ENCODE peak calls at places on chromosomes 5 and 9, in seven cellular contexts. W is sigmoid colon; U is keratinocyte; Y is effector memory CD4-positive, alpha-beta T cell; F is fibroblast of lung; E is heart left ventricle; N is GM23248. K is an unnamed sample.

GRCh38 chr9:117184173-117184572 is 230.7 kb downstream of the ASTN2 start:
- DNase-seq in W (no peak), U (no peak), Y (no peak), F (no peak), E (no peak), N (no peak), K (no peak)

GRCh38 chr5:100496296-100496695 is 38.9 kb upstream of the FAM174A start:
- DNase-seq in W (no peak), U (no peak), Y (no peak), F (peak; percentile 9), E (no peak), N (peak; percentile 42), K (no peak)

GRCh38 chr5:118919016-118919415 is 69.3 kb downstream of the DTWD2 start:
- DNase-seq in W (no peak), U (no peak), Y (no peak), F (peak; percentile 69), E (no peak), N (no peak), K (no peak)

GRCh38 chr9:110575169-110575568 is 4.4 kb downstream of the SVEP1 start:
- DNase-seq in W (no peak), U (no peak), Y (no peak), F (peak; percentile 11), E (no peak), N (no peak), K (no peak)

GRCh38 chr5:177269976-177270375 is 33.5 kb downstream of the RAB24 start:
- DNase-seq in W (no peak), U (peak; percentile 23), Y (no peak), F (no peak), E (no peak), N (no peak), K (no peak)

GRCh38 chr9:99977042-99977792 is 70.8 kb downstream of the STX17 start:
- DNase-seq in W (no peak), U (no peak), Y (no peak), F (no peak), E (no peak), N (no peak), K (no peak)

GRCh38 chr5:2018390-2018724 is 135.6 kb upstream of the IRX4 start:
- DNase-seq in W (no peak), U (no peak), Y (no peak), F (no peak), E (no peak), N (no peak), K (no peak)

GRCh38 chr9:75200892-75201470 is 112.7 kb downstream of the OSTF1 start:
- DNase-seq in W (no peak), U (no peak), Y (no peak), F (peak; percentile 66), E (no peak), N (peak; percentile 49), K (no peak)

GRCh38 chr9:23581936-23582335 is 244.1 kb downstream of the ELAVL2 start:
- DNase-seq in W (no peak), U (peak; percentile 9), Y (no peak), F (no peak), E (no peak), N (no peak), K (no peak)

GRCh38 chr9:69885931-69886330 is 65.3 kb downstream of the CFAP95 start:
- DNase-seq in W (no peak), U (no peak), Y (no peak), F (no peak), E (no peak), N (peak; percentile 31), K (no peak)

GRCh38 chr5:127746756-127747155 is 43.6 kb downstream of the CCDC192 start:
- DNase-seq in W (no peak), U (no peak), Y (no peak), F (peak; percentile 59), E (no peak), N (peak; percentile 40), K (no peak)

GRCh38 chr9:122849546-122849945 is 21.2 kb upstream of the PDCL start:
- DNase-seq in W (no peak), U (no peak), Y (no peak), F (no peak), E (no peak), N (no peak), K (no peak)

GRCh38 chr5:149616727-149617284 is 35.5 kb downstream of the ARHGEF37 start:
- DNase-seq in W (no peak), U (no peak), Y (no peak), F (no peak), E (no peak), N (no peak), K (no peak)

GRCh38 chr5:149610583-149611250 is 29.4 kb downstream of the ARHGEF37 start:
- DNase-seq in W (no peak), U (no peak), Y (no peak), F (no peak), E (no peak), N (no peak), K (no peak)

GRCh38 chr5:149615976-149616375 is 34.7 kb downstream of the ARHGEF37 start:
- DNase-seq in W (peak; percentile 91), U (no peak), Y (no peak), F (no peak), E (peak; percentile 71), N (no peak), K (no peak)

GRCh38 chr5:149611327-149611726 is 30.0 kb downstream of the ARHGEF37 start:
- DNase-seq in W (peak; percentile 76), U (no peak), Y (no peak), F (peak; percentile 89), E (peak; percentile 59), N (peak; percentile 68), K (no peak)

DNA sequence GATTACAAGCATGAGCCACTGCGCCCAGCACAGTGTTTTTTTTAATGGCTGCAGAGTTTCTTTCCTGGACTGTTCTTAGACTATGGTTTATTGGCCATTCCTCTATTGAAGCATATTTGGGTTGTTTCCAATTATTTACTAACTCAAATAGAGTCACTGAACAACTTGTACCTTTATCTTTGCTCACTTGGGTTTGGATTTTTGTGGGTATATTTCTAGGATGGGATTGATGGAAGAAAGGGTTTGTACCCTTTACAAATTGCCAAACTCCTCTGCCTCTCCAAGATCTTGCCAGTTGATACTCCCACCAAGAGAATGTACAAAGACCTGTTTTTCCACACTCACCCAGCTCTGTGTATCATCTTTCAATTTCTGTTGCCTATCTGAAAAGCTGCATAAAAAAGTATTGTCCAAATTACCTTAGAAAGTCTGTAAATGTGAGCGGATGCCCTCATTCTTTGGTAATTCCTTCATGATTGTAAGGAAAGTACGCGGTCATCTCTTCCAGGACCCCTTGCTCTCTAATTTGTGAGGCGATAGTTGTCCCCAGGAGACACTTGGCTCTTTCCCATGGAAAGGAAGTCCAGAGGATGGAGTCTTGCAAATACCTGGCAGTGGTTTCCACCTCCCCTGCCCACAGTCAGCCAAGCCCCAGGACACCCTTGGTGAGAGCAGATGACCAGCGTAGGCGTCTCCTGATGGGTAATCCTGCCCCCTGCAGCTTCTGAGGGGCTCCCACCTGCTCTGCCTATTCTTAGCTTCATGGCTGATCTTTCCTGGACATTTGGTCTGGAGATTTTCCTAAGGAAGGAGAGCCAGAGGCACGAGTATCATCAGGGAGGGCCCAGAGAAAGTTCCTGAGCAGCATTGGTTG is 33.0 kb downstream of the ARHGEF37 start:
- DNase-seq in W (no peak), U (no peak), Y (no peak), F (no peak), E (no peak), N (no peak), K (no peak)
- H3K27ac ChIP-seq in W (no peak overlapping the region), U (no peak overlapping the region), Y (no peak overlapping the region), F (no peak overlapping the region), E (no peak overlapping the region), N (no peak overlapping the region), K (no peak overlapping the region)

GRCh38 chr5:95918421-95919006 is 43.1 kb downstream of the ELL2 start:
- DNase-seq in W (no peak), U (no peak), Y (no peak), F (no peak), E (no peak), N (no peak), K (no peak)

GRCh38 chr5:95922798-95923197 is 38.9 kb downstream of the ELL2 start:
- DNase-seq in W (no peak), U (no peak), Y (no peak), F (no peak), E (no peak), N (no peak), K (no peak)

GRCh38 chr5:95919658-95920057 is 42.0 kb downstream of the ELL2 start:
- DNase-seq in W (no peak), U (no peak), Y (no peak), F (no peak), E (no peak), N (no peak), K (no peak)

GRCh38 chr5:95921501-95921900 is 40.1 kb downstream of the ELL2 start:
- DNase-seq in W (no peak), U (no peak), Y (no peak), F (no peak), E (no peak), N (no peak), K (no peak)

DNA sequence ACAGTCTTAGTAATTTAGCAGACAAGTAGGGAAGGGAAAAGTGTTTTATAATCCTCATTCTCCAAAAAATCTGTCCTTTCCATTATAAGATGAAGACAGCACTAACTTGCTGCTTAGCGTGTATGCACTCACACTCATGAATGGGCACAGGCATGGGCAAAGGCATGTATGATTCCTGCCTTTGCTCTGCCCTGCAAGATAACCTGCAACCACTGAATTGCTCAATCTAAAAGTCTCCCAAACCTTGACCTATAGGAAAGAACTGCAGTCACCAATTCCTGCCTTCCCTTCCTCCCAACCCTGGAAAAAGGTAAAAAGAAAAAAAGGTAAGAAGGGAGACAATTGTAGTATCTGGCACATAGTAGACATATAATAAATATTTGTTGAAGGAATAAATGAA is 40.8 kb downstream of the ELL2 start:
- DNase-seq in W (no peak), U (no peak), Y (no peak), F (no peak), E (no peak), N (no peak), K (no peak)
- H3K27ac ChIP-seq in W (no peak overlapping the region), U (peak overlapping the region; percentile 42), Y (no peak overlapping the region), F (no peak overlapping the region), E (no peak overlapping the region), N (peak overlapping the region; percentile 48), K (no peak overlapping the region)

DNA sequence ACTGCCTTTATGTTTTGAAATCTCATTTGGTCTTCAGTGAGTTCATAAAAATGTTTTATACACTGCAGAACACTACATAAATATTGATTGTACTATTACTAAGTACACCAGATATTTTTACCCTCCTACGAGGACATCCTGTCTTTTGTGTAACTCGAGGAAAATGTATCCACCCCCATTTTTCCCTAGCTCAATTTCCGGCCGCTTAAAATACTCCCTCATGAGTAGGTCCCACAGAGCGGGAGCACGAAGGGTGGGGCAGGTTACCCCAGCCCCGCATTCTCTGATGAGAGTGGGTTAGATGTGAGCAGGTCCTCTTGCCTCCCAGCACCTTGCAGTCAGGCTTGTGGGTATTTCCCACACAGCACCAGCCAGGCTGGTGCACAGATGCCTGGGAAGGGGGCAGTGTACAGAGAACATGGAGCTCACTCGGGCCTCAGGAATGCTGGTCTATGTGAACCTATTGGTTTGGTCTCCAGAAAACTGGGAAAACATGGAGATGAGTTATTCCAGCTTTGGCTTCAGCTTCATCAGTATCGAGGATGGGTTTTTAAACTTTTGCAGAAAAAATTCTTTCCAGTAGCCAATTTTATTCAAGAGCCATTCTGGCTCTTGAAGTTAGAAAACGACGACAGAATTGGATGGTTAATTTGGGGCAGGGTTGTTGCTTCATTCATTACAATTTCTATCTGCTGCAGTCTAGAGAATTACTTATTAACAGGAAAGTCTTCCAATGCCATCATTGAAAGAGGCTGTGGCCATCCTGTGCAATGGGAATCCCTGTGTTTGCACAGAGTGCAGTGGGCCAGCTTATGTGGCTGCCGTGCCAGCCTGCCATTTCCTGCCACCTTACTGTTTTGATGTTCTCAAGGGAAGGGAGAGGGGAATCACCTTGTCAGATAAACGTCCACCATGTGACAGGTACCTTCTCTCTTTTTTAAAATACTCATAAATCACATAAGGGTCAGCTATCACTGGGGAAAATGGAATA is 73.2 kb downstream of the WDR41 start:
- DNase-seq in W (no peak), U (no peak), Y (no peak), F (no peak), E (no peak), N (peak; percentile 30), K (no peak)
- H3K27ac ChIP-seq in W (no peak overlapping the region), U (no peak overlapping the region), Y (no peak overlapping the region), F (no peak overlapping the region), E (no peak overlapping the region), N (no peak overlapping the region), K (no peak overlapping the region)

GRCh38 chr9:128877852-128878251 is 3.9 kb downstream of the KYAT1 start:
- DNase-seq in W (no peak), U (no peak), Y (no peak), F (no peak), E (no peak), N (no peak), K (peak; percentile 10)
- H3K27ac ChIP-seq in W (no peak overlapping the region), U (no peak overlapping the region), Y (no peak overlapping the region), F (no peak overlapping the region), E (no peak overlapping the region), N (no peak overlapping the region), K (no peak overlapping the region)